ENCODE peak calls at places on chromosomes 12 and 14, in four cellular contexts. H is HS-27A; P is cardiac fibroblast; Z is activated CD8-positive, alpha-beta T cell treated with anti-CD3 and anti-CD28 coated beads, Interleukin-2, amount 10 ng/mL, durations not matched to agents 7 days and 5 days. N is an unnamed sample.

GRCh38 chr14:100825691-100826331 is at the start of gene MEG3:
- DNase-seq in P (peak; percentile 83), H (no peak), Z (no peak), N (peak; percentile 86)

GRCh38 chr12:105205322-105206048 is 30.5 kb downstream of the APPL2 start:
- DNase-seq in Z (no peak), H (no peak), P (no peak), N (no peak)

GRCh38 chr12:93813972-93814821 is 137.0 kb downstream of the CRADD start:
- DNase-seq in Z (no peak), H (no peak), P (peak; percentile 93), N (no peak)

GRCh38 chr12:88015825-88016224 is 13.4 kb downstream of the C12orf50 start:
- DNase-seq in H (no peak), Z (no peak), P (no peak), N (no peak)

GRCh38 chr14:104821971-104822608 is 21.2 kb downstream of the ZBTB42 start:
- DNase-seq in H (no peak), Z (no peak), P (no peak), N (no peak)

GRCh38 chr12:110794623-110795280 is 52.0 kb upstream of the CCDC63 start:
- DNase-seq in H (no peak), Z (no peak), P (peak; percentile 24), N (no peak)

GRCh38 chr12:132783917-132784531 is 22.4 kb upstream of the ANKLE2 start:
- DNase-seq in P (no peak), Z (no peak), H (no peak), N (no peak)

GRCh38 chr12:21353487-21353886 is 18.8 kb upstream of the SLCO1A2 start:
- DNase-seq in P (no peak), Z (no peak), H (no peak), N (no peak)

GRCh38 chr12:3170423-3171194 is 93.4 kb downstream of the TSPAN9 start:
- DNase-seq in P (peak; percentile 95), Z (no peak), H (peak; percentile 84), N (peak; percentile 51)

GRCh38 chr12:11621797-11622423 is 27.6 kb upstream of the ETV6 start:
- DNase-seq in P (peak; percentile 51), H (no peak), Z (peak; percentile 24), N (no peak)

GRCh38 chr14:99721792-99722516 is 37.9 kb downstream of the CYP46A1 start:
- DNase-seq in P (no peak), Z (no peak), H (no peak), N (no peak)

N was measured in T1000.